ENCODE peak calls at places on chromosomes 4 and X, in ten cellular contexts. B is lung; K is sigmoid colon; A is K562; F is fibroblast of lung; Q is HCT116; X is CD8-positive, alpha-beta T cell; Z is adrenal gland; S is kidney; Y is Peyer's patch. R is an unnamed sample. For H3K9me3, the result is how much of the 10 kb centered on the place peaks cover.

GRCh38 chrX:130916636-130917422 is 13.8 kb upstream of the ENOX2 start:
- DNase-seq in F (peak), X (peak), Y (no peak), A (peak), S (no peak), B (no peak), K (no peak), Z (peak), Q (peak), R (peak)

GRCh38 chr4:89316931-89317366 is 9.3 kb upstream of the GPRIN3 start:
- DNase-seq in S (no peak), F (peak), Y (no peak), A (no peak), B (no peak), Q (no peak), X (no peak), K (no peak), Z (no peak), R (no peak)

GRCh38 chr4:71206763-71207162 is 132.1 kb upstream of the SLC4A4 start:
- DNase-seq in A (no peak), K (no peak), S (no peak), B (no peak), Z (no peak), X (no peak), F (peak), Y (no peak), Q (no peak), R (no peak)

GRCh38 chr4:150133605-150134004 is 55.4 kb downstream of the DCLK2 start:
- DNase-seq in Y (no peak), S (no peak), K (no peak), F (no peak), B (no peak), Q (no peak), A (no peak), Z (no peak), X (no peak), R (no peak)

GRCh38 chrX:128078545-128078944 is 26.3 kb upstream of the ACTRT1 start:
- DNase-seq in F (no peak), K (no peak), S (no peak), Q (no peak), X (no peak), Z (no peak), A (no peak), Y (no peak), B (no peak), R (no peak)

GRCh38 chr4:37793562-37793961 is 32.9 kb upstream of the PGM2 start:
- DNase-seq in Y (no peak), F (no peak), X (no peak), Q (no peak), K (no peak), A (no peak), S (no peak), B (peak), Z (no peak), R (no peak)

GRCh38 chrX:19875051-19875432 is 12.4 kb downstream of the SH3KBP1 start:
- DNase-seq in A (no peak), X (no peak), Q (peak), F (peak), K (no peak), B (no peak), Y (no peak), S (no peak), Z (no peak), R (no peak)

GRCh38 chrX:72634321-72634720 is 61.7 kb upstream of the HDAC8 start:
- DNase-seq in S (no peak), Q (no peak), Z (no peak), K (no peak), B (no peak), Y (no peak), A (no peak), F (no peak), X (no peak), R (no peak)

GRCh38 chrX:133307637-133308485 is 89.7 kb upstream of the TFDP3 start:
- DNase-seq in Q (no peak), K (no peak), B (no peak), X (no peak), A (peak), S (no peak), Z (no peak), Y (no peak), F (no peak), R (peak)

GRCh38 chrX:56813318-56813837 is 84.3 kb downstream of the NBDY start:
- DNase-seq in K (no peak), B (no peak), Z (peak), Y (peak), S (no peak), F (peak), X (peak), A (peak), Q (no peak), R (no peak)

GRCh38 chr4:34664051-34664450 is 1580.3 kb downstream of the ARAP2 start:
- DNase-seq in S (no peak), A (no peak), F (no peak), X (no peak), Z (no peak), B (no peak), K (no peak), Q (no peak), Y (no peak), R (no peak)

GRCh38 chr4:26192921-26193894 is 127.6 kb upstream of the RBPJ start:
- DNase-seq in A (no peak), Q (no peak), X (no peak), Z (no peak), S (no peak), Y (no peak), K (no peak), B (no peak), F (no peak), R (no peak)

GRCh38 chrX:115573172-115573571 is 12.2 kb downstream of the PLS3 start:
- DNase-seq in A (no peak), F (no peak), Z (no peak), K (no peak), Q (no peak), Y (no peak), S (no peak), B (no peak), X (no peak), R (no peak)

GRCh38 chr4:76232681-76233080 is 18.8 kb upstream of the FAM47E start:
- DNase-seq in F (no peak), Z (no peak), X (no peak), B (no peak), Y (no peak), K (no peak), S (no peak), A (no peak), Q (no peak), R (no peak)

GRCh38 chrX:153582896-153583295 is 16.0 kb downstream of the CCNQ start:
- DNase-seq in F (peak), K (no peak), Z (peak), S (no peak), Y (no peak), X (peak), B (no peak), Q (no peak), A (peak), R (no peak)

GRCh38 chr4:17726911-17727310 is 54.5 kb downstream of the FAM184B start:
- DNase-seq in S (no peak), Q (no peak), A (no peak), X (no peak), K (no peak), Y (no peak), F (no peak), Z (no peak), B (no peak), R (no peak)

GRCh38 chr4:173505924-173506779 is 23.9 kb downstream of the HAND2 start:
- DNase-seq in Z (peak), B (no peak), Y (no peak), F (no peak), K (peak), X (no peak), Q (peak), S (no peak), A (peak), R (peak)

GRCh38 chr4:80295841-80296240 is 29.4 kb downstream of the FGF5 start:
- DNase-seq in F (peak), Y (no peak), S (no peak), K (no peak), Z (no peak), B (no peak), Q (no peak), X (no peak), A (no peak), R (no peak)

GRCh38 chr4:170497105-170497504 is 407.3 kb upstream of the AADAT start:
- DNase-seq in S (no peak), K (no peak), Q (no peak), Y (no peak), Z (no peak), B (no peak), X (no peak), F (no peak), A (no peak), R (peak)

GRCh38 chrX:107485019-107485418 is 35.6 kb downstream of the FRMPD3 start:
- DNase-seq in X (no peak), Y (no peak), Z (no peak), K (no peak), A (no peak), Q (no peak), S (no peak), B (no peak), F (peak), R (no peak)

GRCh38 chr4:145231906-145232700 is 51.7 kb upstream of the OTUD4 start:
- DNase-seq in F (peak), Y (no peak), B (no peak), S (no peak), K (no peak), Q (no peak), X (no peak), A (no peak), Z (no peak), R (no peak)

GRCh38 chr4:83378426-83378825 is 43.8 kb upstream of the HPSE start:
- DNase-seq in Z (no peak), B (no peak), F (no peak), K (no peak), X (no peak), A (no peak), Q (no peak), S (no peak), Y (no peak), R (no peak)

GRCh38 chr4:67122029-67122428 is 423.3 kb downstream of the CENPC start:
- DNase-seq in Z (no peak), F (peak), B (no peak), S (no peak), X (no peak), Y (no peak), A (no peak), Q (no peak), K (no peak), R (no peak)

GRCh38 chr4:173169428-173170209 is 1.0 kb downstream of the GALNT7 start:
- DNase-seq in Q (no peak), Y (peak), B (peak), Z (peak), F (peak), K (peak), A (peak), S (peak), X (peak), R (peak)

GRCh38 chr4:165597581-165598480 is 219.0 kb downstream of the CPE start:
- DNase-seq in Y (no peak), S (no peak), Q (no peak), F (no peak), X (no peak), B (no peak), Z (no peak), K (no peak), A (no peak), R (no peak)

GRCh38 chr4:113435893-113436292 is 325.6 kb downstream of the CAMK2D start:
- DNase-seq in A (no peak), Q (peak), F (peak), Y (no peak), Z (peak), K (peak), S (no peak), X (no peak), B (no peak), R (no peak)

GRCh38 chr4:48815483-48815882 is 15.4 kb upstream of the OCIAD1 start:
- DNase-seq in K (no peak), X (no peak), Z (no peak), Y (no peak), F (no peak), S (no peak), B (no peak), A (no peak), Q (no peak), R (no peak)

GRCh38 chr4:3443750-3444309 is 2.1 kb downstream of the HGFAC start:
- DNase-seq in A (no peak), Y (no peak), Q (no peak), F (no peak), S (no peak), K (no peak), X (no peak), B (no peak), Z (no peak), R (no peak)

GRCh38 chrX:1466232-1466661 is 13.5 kb upstream of the ASMTL start:
- DNase-seq in Q (no peak), F (no peak), Z (peak), S (peak), X (no peak), A (no peak), K (peak), Y (peak), B (peak), R (no peak)

GRCh38 chr4:42484630-42485029 is 87.3 kb downstream of the SHISA3 start:
- DNase-seq in B (no peak), A (no peak), K (no peak), X (no peak), F (no peak), Y (no peak), Z (no peak), S (no peak), Q (no peak), R (no peak)

GRCh38 chr4:121789960-121790829 is 10.9 kb upstream of the EXOSC9 start:
- DNase-seq in F (peak), Z (no peak), Y (no peak), Q (no peak), X (no peak), S (no peak), A (peak), B (no peak), K (no peak), R (no peak)
- H3K27ac ChIP-seq in F (no peak), Z (no peak), Y (no peak), Q (no peak), X (no peak), S (no peak), A (peak), B (no peak), K (no peak), R (no peak)

DNA sequence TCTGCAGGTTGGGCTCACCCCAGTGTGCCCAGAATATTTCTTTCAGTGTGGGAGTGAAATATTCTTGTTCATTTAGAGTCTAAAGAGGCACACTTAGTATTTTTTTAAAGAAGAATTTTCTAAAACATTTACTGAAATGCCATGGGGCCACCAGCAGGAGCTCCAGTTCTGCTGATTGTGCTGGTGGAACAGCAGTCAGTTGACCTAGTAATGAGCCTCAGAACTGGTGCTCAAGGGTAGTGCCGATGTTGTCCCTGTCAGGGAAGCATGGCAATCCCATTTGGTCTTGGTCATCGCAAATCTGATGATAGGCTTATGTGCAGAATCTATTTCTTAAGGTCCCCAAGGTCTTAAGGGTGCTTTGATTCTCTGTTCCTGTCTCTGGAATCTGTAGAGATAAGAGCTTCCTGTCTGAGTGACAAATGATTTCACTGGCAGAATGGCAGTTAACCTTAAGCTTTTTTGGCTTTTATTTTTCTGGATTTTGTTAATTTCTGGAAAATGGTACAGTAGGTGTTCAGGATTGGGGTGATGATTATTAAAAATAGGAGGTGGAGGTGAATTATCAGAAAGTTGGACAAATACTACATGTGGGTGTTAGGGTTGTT is 31.3 kb downstream of the JADE1 start:
- DNase-seq in S (no peak), A (no peak), X (no peak), Q (no peak), F (no peak), K (no peak), Z (no peak), Y (no peak), B (no peak), R (no peak)
- TF ChIP-seq CTCF in S (no peak), A (no peak), X (no peak), Q (no peak), F (no peak), K (no peak), Z (peak), Y (no peak), B (no peak), R (no peak)

GRCh38 chr4:39963656-39964055 is 14.1 kb downstream of the PDS5A start:
- DNase-seq in Z (no peak), Y (no peak), A (no peak), F (no peak), S (no peak), X (no peak), K (no peak), B (no peak), Q (no peak), R (no peak)

GRCh38 chr4:39961311-39961877 is 16.3 kb downstream of the PDS5A start:
- DNase-seq in F (no peak), Q (no peak), K (no peak), X (no peak), S (no peak), Y (no peak), B (no peak), Z (no peak), A (no peak), R (no peak)
- H3K9me3 ChIP-seq in F (under half), Q (under half), K (under half), X (under half), S (under half), Y (under half), B (under half), Z (under half), A (under half), R (under half)

GRCh38 chrX:38275615-38276014 is 51.7 kb downstream of the RPGR start:
- DNase-seq in B (no peak), S (no peak), Y (no peak), Z (no peak), K (no peak), F (peak), A (no peak), X (no peak), Q (peak), R (no peak)
- H3K27ac ChIP-seq in B (no peak), S (no peak), Y (no peak), Z (no peak), K (no peak), F (peak), A (no peak), X (no peak), Q (peak), R (no peak)

GRCh38 chrX:32408389-32408788 is 803.0 kb downstream of the DMD start:
- DNase-seq in K (no peak), F (no peak), S (no peak), Z (peak), B (no peak), A (no peak), Q (no peak), Y (no peak), X (no peak), R (no peak)
- TF ChIP-seq CTCF in K (no peak), F (no peak), S (no peak), Z (no peak), B (no peak), A (no peak), Q (no peak), Y (no peak), X (no peak), R (no peak)

GRCh38 chrX:101485212-101486064 is at the start of gene ARMCX4:
- DNase-seq in S (peak), F (peak), B (no peak), Y (no peak), A (no peak), K (peak), Q (no peak), X (no peak), Z (peak), R (peak)
- H3K9me3 ChIP-seq in S (under half), F (under half), B (under half), Y (under half), A (under half), K (under half), Q (under half), X (under half), Z (under half), R (under half)

DNA sequence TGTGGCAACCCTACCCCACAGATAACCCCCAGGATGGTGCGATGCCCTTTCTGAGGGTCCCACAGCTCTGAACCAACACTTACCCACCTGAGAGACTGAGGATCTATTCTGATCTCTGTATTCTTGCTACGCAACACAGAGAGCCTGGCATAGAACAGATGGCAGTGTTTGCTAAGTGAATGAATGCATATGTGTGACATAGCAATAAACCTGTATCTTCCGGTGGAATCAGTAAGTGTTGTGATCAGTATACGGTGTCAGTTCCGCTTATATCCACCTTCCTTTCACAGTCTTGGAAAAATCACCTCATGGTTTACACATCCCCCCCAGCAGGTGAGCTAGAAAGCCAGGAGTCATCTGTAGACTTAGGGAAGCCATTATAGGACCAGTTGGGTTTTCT is 5.9 kb upstream of the HSD17B10 start:
- DNase-seq in F (no peak), X (no peak), K (no peak), Q (no peak), Y (no peak), S (no peak), B (no peak), A (no peak), Z (no peak), R (no peak)
- H3K27ac ChIP-seq in F (no peak), X (no peak), K (peak), Q (peak), Y (peak), S (no peak), B (peak), A (no peak), Z (peak), R (no peak)

GRCh38 chr4:16508968-16509367 is 282.7 kb upstream of the TAPT1 start:
- DNase-seq in B (no peak), Y (no peak), X (no peak), Z (no peak), S (no peak), F (no peak), A (peak), K (no peak), Q (no peak), R (no peak)

DNA sequence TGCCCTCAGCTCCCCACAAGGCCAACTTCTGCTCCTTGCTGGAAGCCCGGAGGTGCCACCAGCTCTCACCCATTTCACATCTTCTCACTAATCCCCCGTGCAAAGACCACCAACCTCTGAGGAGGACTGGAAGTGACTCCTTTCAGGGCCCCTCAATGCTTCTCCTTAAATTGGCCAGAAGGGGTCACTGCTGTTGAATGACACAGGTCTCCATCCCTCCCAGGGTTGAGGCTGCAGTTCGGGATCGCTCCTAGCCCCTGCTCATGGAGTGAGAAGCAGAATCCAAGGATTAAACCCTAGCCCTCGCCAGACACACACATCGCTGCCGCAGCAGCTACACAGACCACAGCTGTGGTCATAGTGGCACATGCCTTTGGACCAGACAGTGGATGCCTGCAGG is 279.5 kb upstream of the TAPT1 start:
- DNase-seq in K (no peak), X (no peak), Y (no peak), S (peak), A (no peak), Q (no peak), Z (no peak), F (no peak), B (no peak), R (no peak)
- TF ChIP-seq CTCF in K (no peak), X (no peak), Y (no peak), S (peak), A (peak), Q (peak), Z (no peak), F (peak), B (no peak), R (no peak)

DNA sequence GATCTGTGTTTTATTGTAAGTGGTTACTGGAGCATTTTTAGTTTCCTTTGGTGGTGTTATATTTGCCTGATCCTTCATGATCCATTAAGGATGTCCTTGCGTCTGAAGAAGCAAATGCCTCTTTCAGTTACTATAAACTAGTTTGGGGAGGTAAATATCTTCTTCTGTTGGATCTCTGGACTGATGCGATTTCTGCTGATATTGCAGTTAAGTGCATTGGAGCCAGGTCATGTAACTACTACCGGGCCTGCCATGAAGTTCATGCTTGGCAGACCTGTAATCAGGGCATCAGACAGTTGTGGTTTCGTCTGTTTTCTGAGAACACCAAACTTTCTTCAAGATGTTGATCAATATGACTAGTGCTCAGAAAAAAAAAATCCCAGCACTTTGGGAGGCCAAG is 22.9 kb downstream of the ZNF718 start:
- DNase-seq in B (no peak), S (no peak), F (no peak), A (no peak), X (no peak), Y (no peak), Z (no peak), K (no peak), Q (no peak), R (no peak)
- H3K9me3 ChIP-seq in B (under half), S (half or more), F (under half), A (under half), X (half or more), Y (under half), Z (under half), K (under half), Q (under half), R (half or more)